ENCODE peak calls at places on chromosomes 12 and 14, in eight cellular contexts. A is psoas muscle; V is stimulated activated CD4-positive, alpha-beta T cell treated with anti-CD3 and anti-CD28 coated beads, Interleukin-2, amount 100 ng/mL, for 48 hours; B is stimulated activated naive B cell treated with anti-CD40 and anti-IgM and Interleukin-4, amounts not matched to agents 10 μg/mL and 1 μg/mL and 100 μg/mL, for 72 hours; N is HuH-7.5; I is T-helper 2 cell; J is non-pigmented ciliary epithelial cell; F is RWPE1. Z is an unnamed sample.

GRCh38 chr12:104628338-104629135 is 171.8 kb downstream of the CHST11 start:
- DNase-seq in A (no peak), V (no peak), B (no peak), N (no peak), I (no peak), J (no peak), F (no peak), Z (no peak)

GRCh38 chr12:39074063-39074462 is 168.7 kb upstream of the CPNE8 start:
- DNase-seq in A (no peak), V (no peak), B (no peak), N (no peak), I (no peak), J (no peak), F (no peak), Z (no peak)

GRCh38 chr14:106564058-106564643 is 1037.8 kb downstream of the TMEM121 start:
- DNase-seq in A (no peak), V (peak), B (peak), N (peak), I (peak), J (no peak), F (peak), Z (peak)

GRCh38 chr12:121893901-121894540 is 5.4 kb downstream of the PSMD9 start:
- DNase-seq in A (no peak), V (no peak), B (no peak), N (no peak), I (no peak), J (no peak), F (peak), Z (peak)

GRCh38 chr12:106705971-106706370 is 68.5 kb upstream of the RIC8B start:
- DNase-seq in A (no peak), V (no peak), B (no peak), N (no peak), I (no peak), J (no peak), F (no peak), Z (no peak)

GRCh38 chr14:83827383-83827782 is 1702.6 kb upstream of the FLRT2 start:
- DNase-seq in A (no peak), V (no peak), B (no peak), N (no peak), I (no peak), J (no peak), F (no peak), Z (no peak)

GRCh38 chr14:29925736-29926135 is 1.9 kb downstream of the PRKD1 start:
- DNase-seq in A (no peak), V (no peak), B (no peak), N (no peak), I (no peak), J (no peak), F (no peak), Z (no peak)

GRCh38 chr12:43964966-43965365 is 129.1 kb downstream of the TMEM117 start:
- DNase-seq in A (no peak), V (no peak), B (no peak), N (no peak), I (no peak), J (peak), F (no peak), Z (no peak)

GRCh38 chr12:1572731-1573130 is 21.6 kb downstream of the FBXL14 start:
- DNase-seq in A (no peak), V (no peak), B (no peak), N (no peak), I (no peak), J (no peak), F (no peak), Z (no peak)

GRCh38 chr12:26554332-26554731 is 278.7 kb downstream of the ITPR2 start:
- DNase-seq in A (no peak), V (no peak), B (peak), N (no peak), I (no peak), J (no peak), F (no peak), Z (no peak)

GRCh38 chr12:109910969-109911348 is 10.9 kb downstream of the TCHP start:
- DNase-seq in A (no peak), V (peak), B (peak), N (peak), I (no peak), J (no peak), F (peak), Z (no peak)

GRCh38 chr12:108685469-108686247 is 45.7 kb downstream of the CORO1C start:
- DNase-seq in A (no peak), V (no peak), B (no peak), N (no peak), I (no peak), J (no peak), F (no peak), Z (no peak)

GRCh38 chr12:16119618-16120017 is 157.9 kb downstream of the SLC15A5 start:
- DNase-seq in A (no peak), V (no peak), B (no peak), N (no peak), I (no peak), J (no peak), F (no peak), Z (no peak)

GRCh38 chr12:109153711-109154434 is 37.5 kb downstream of the ACACB start:
- DNase-seq in A (no peak), V (no peak), B (no peak), N (peak), I (no peak), J (no peak), F (no peak), Z (no peak)

GRCh38 chr14:77208266-77208978 is 26.8 kb downstream of the TMEM63C start:
- DNase-seq in A (peak), V (peak), B (no peak), N (peak), I (peak), J (peak), F (peak), Z (peak)

GRCh38 chr14:23660290-23661226 is 24.4 kb downstream of the DHRS2 start:
- DNase-seq in A (no peak), V (no peak), B (no peak), N (no peak), I (no peak), J (no peak), F (no peak), Z (no peak)

GRCh38 chr12:130650131-130650530 is 66.0 kb downstream of the RIMBP2 start:
- DNase-seq in A (no peak), V (no peak), B (no peak), N (no peak), I (no peak), J (no peak), F (no peak), Z (no peak)

GRCh38 chr12:13503094-13503835 is 306.7 kb downstream of the EMP1 start:
- DNase-seq in A (no peak), V (no peak), B (no peak), N (no peak), I (no peak), J (no peak), F (no peak), Z (no peak)

Z was measured in LoVo.